ENCODE peak calls at places on chromosomes 1 and 21, in six cellular contexts. W, H, C, E, P and J are unnamed samples.

GRCh38 chr1:3776231-3777030 is 3.9 kb downstream of the SMIM1 start:
- DNase-seq in W (no peak), H (no peak), C (no peak), E (peak), P (no peak), J (no peak)

GRCh38 chr1:110210604-110211502 is 739 bp downstream of the KCNC4 start:
- DNase-seq in W (peak), H (no peak), C (peak), E (peak), P (no peak), J (no peak)

GRCh38 chr1:235866207-235866912 is at the start of gene LYST:
- DNase-seq in W (peak), H (peak), C (peak), E (no peak), P (no peak), J (no peak)

GRCh38 chr1:51289676-51290488 is 40.5 kb downstream of the TTC39A start:
- DNase-seq in W (no peak), H (no peak), C (no peak), E (no peak), P (no peak), J (no peak)

GRCh38 chr1:156114919-156115513 is 505 bp downstream of the LMNA start:
- DNase-seq in W (no peak), H (no peak), C (no peak), E (peak), P (no peak), J (no peak)

GRCh38 chr1:56525463-56526155 is 53.8 kb downstream of the PLPP3 start:
- DNase-seq in W (no peak), H (no peak), C (no peak), E (no peak), P (no peak), J (no peak)

GRCh38 chr1:150555971-150556865 is 7.0 kb downstream of the ADAMTSL4 start:
- DNase-seq in W (no peak), H (no peak), C (no peak), E (no peak), P (no peak), J (no peak)

GRCh38 chr1:116914667-116915066 is 5.0 kb downstream of the PTGFRN start:
- DNase-seq in W (no peak), H (no peak), C (no peak), E (no peak), P (no peak), J (no peak)

GRCh38 chr1:7827134-7827955 is 25.5 kb downstream of the UTS2 start:
- DNase-seq in W (no peak), H (no peak), C (no peak), E (peak), P (no peak), J (no peak)

GRCh38 chr1:150321826-150322166 is 463 bp downstream of the PRPF3 start:
- DNase-seq in W (no peak), H (no peak), C (no peak), E (no peak), P (no peak), J (peak)

GRCh38 chr1:155261401-155261887 is 716 bp downstream of the SCAMP3 start:
- DNase-seq in W (no peak), H (no peak), C (no peak), E (no peak), P (no peak), J (no peak)

GRCh38 chr1:24659993-24660665 is 17.0 kb downstream of the SRRM1 start:
- DNase-seq in W (no peak), H (no peak), C (no peak), E (no peak), P (no peak), J (no peak)
- H3K27ac ChIP-seq in W (no peak), H (no peak), C (no peak), E (no peak), P (no peak), J (no peak)

DNA sequence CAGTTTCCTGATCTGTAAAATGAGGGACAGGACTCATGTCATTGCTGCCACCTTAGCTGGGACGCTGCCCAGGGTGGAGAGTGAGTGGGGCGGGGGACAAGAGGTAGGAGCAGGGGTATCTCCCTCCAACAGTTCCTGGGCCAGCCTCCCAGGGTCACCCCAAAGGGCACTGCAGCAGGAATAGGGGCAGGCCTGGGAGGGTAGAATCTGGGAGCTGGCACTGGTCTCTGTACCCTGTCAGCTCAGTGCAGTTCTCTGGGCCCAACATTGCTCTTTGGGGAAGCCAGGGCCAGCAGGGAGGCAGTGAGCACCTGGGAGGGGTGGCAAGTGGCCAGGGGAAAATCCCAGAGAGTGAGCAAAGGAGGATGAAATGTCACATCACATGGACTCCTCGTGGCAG is 55.8 kb downstream of the ELK4 start:
- DNase-seq in W (no peak), H (no peak), C (no peak), E (no peak), P (no peak), J (no peak)
- H3K27ac ChIP-seq in W (no peak), H (no peak), C (no peak), E (no peak), P (no peak), J (no peak)

DNA sequence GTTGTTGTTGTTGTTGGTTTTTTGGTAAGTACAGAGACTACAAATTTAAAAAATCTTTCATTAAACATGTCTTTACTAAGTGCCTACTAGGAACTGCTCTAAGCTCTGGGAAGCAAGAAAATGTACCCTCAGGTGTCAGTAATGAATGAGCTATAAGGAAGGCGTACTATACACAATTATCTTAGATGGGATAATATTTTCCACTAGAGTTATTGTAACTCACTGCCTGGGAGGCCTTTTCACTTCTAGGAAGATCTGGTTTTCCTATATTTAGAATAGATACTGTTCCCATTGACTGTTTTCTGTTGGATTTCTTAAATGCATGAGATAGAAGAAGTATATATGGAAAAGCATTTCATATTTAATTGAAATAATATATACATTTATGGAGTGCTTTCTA is 19.6 kb downstream of the CLIC4 start:
- DNase-seq in W (no peak), H (no peak), C (no peak), E (no peak), P (no peak), J (no peak)
- H3K27ac ChIP-seq in W (no peak), H (peak), C (peak), E (peak), P (no peak), J (no peak)

GRCh38 chr21:34613679-34614442 is 1.1 kb downstream of the RCAN1 start:
- DNase-seq in W (peak), H (no peak), C (no peak), E (no peak), P (no peak), J (no peak)
- H3K27ac ChIP-seq in W (no peak), H (no peak), C (peak), E (peak), P (no peak), J (peak)

GRCh38 chr1:221991221-221991620 is 249.3 kb upstream of the DUSP10 start:
- DNase-seq in W (peak), H (no peak), C (no peak), E (no peak), P (no peak), J (no peak)
- H3K27ac ChIP-seq in W (no peak), H (no peak), C (no peak), E (no peak), P (no peak), J (no peak)